ENCODE peak calls at places on chromosomes 5 and 9, in six cellular contexts. H is fibroblast of lung, C is foreskin fibroblast, G is tibial nerve, N is stomach, B is suprapubic skin. M is an unnamed sample.

GRCh38 chr5:116574682-116575634 is at the start of gene SEMA6A:
- DNase-seq in G (peak; percentile 80), C (peak; percentile 87), N (peak; percentile 90), H (peak; percentile 88), B (peak; percentile 93), M (peak; percentile 75)

GRCh38 chr5:88552406-88552805 is 283.8 kb upstream of the TMEM161B start:
- DNase-seq in H (no peak), G (no peak), N (no peak), C (no peak), B (no peak), M (no peak)

GRCh38 chr9:135802876-135803419 is 101.0 kb downstream of the KCNT1 start:
- DNase-seq in B (no peak), H (no peak), N (no peak), C (no peak), G (no peak), M (no peak)

GRCh38 chr5:175895701-175896102 is 24.3 kb downstream of the CPLX2 start:
- DNase-seq in B (no peak), G (no peak), H (no peak), C (no peak), N (no peak), M (no peak)

GRCh38 chr5:135426102-135427082 is 20.8 kb downstream of the DCANP1 start:
- DNase-seq in B (no peak), H (peak; percentile 41), G (no peak), C (no peak), N (no peak), M (peak; percentile 53)

GRCh38 chr5:28903643-28904042 is 1865.3 kb upstream of the CDH9 start:
- DNase-seq in H (no peak), G (no peak), B (no peak), C (no peak), N (no peak), M (no peak)

GRCh38 chr9:2545881-2546490 is 75.6 kb upstream of the VLDLR start:
- DNase-seq in H (peak; percentile 20), N (no peak), G (no peak), B (no peak), C (no peak), M (peak; percentile 2)

GRCh38 chr5:108529381-108529780 is 147.5 kb upstream of the FBXL17 start:
- DNase-seq in N (no peak), B (no peak), C (peak; percentile 10), H (peak; percentile 66), G (no peak), M (peak; percentile 34)

GRCh38 chr5:1124181-1125029 is 12.5 kb upstream of the SLC12A7 start:
- DNase-seq in H (no peak), C (no peak), N (no peak), B (no peak), G (peak; percentile 52), M (no peak)

GRCh38 chr5:61746836-61747575 is 414.9 kb downstream of the ZSWIM6 start:
- DNase-seq in B (no peak), C (no peak), H (peak; percentile 72), N (no peak), G (no peak), M (no peak)

GRCh38 chr5:61748651-61749050 is 416.6 kb downstream of the ZSWIM6 start:
- DNase-seq in H (no peak), B (no peak), C (no peak), G (no peak), N (no peak), M (no peak)

DNA sequence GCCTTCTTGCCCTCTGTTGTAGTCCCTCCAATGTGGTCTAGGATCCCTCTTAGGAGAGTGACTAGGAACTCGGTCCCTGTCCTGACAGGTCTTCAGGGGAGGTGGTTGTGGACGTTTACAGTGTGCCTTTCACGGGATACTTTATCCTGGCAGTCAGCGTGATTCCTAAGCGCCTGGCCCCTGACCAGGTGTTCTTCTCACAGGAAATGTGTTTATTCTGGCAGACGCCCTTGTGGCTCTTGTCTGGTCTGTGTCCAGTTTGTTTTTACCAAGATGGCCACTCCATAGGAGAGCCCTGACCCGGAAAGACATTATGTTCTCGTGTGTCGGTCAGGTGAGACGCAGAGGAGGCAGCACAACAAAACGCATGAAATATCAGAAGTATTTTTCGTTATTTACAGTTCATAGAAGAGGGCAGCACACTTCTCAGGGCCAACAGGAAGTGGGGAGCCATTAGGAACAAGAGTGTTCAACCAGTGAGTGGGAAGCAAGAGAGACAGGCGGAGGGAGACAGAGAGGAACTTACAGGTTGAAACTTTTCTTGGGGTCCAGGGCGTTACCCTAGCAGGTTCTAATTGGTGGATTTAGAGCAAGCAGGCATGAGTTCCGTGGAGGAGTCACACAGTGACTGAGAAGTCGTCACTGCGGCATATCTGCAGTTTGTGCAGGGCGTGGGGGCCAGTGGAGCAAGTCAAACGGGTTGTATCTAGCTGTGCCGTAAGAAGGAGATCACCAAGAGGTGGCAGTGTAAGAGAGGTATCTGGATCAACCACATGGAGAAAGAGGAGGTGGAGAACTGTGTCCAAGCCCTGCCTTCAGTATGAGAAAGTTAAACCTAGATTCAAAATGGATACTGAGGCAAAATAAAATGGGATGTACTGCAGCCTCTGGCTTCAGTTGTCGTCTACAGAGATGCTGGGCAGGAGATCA is 412.9 kb downstream of the ZSWIM6 start:
- DNase-seq in C (no peak), H (no peak), N (peak; percentile 42), G (no peak), B (no peak), M (no peak)
- TF ChIP-seq CTCF in C (no peak), H (no peak), N (no peak), G (no peak), B (no peak), M (no peak)

GRCh38 chr5:93267276-93267675 is 313.7 kb downstream of the NR2F1-AS1 start:
- DNase-seq in B (no peak), C (no peak), H (no peak), G (no peak), N (no peak), M (no peak)
- H3K4me3 ChIP-seq in B (no peak overlapping the region), C (no peak overlapping the region), H (no peak overlapping the region), G (no peak overlapping the region), N (no peak overlapping the region), M (no peak overlapping the region)

DNA sequence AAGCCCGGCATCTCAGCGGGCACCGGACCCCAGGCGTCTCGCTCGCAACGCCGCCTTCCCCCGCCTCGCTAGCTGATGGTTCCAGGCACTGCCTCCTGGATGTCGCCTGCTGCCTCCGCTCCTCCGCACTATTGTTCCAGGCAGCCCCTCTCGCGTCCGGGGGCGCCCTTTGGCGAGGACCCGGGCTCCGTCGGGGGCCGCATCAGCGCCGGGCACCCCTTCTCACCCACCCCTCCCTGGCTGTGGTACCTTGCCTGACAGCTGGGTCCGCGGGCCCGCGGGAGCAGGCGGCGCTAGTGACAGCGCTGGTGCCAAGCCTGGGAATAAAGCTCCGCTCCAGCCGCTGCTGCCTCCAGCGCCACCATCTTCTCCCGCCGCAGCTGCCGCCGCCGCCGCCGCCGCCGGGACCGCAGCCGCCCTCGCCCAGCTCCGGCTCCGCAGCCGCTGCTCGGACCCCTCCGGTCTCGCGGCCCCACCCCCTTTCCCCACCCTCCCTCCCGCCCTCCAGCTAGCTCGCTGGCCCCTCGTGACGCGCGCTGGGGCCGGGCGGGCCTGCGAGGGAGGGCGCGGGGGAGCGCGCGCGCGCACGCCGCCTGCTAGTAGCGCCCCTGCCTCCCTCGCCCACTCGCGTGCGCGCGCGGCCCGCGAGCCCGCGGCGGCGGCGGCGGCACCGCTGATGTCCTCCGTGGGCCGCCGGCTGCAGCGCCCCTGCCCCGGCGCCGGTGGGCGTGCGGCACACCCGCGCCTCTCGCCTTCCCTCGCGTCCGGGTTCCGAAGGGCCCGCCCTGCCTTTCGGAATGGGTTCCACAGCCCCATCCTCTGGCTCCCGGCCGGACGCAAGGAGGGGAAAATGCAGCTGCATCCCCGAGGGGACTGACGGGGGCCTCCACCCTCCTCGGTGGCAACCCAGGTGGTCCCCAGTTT is at the start of gene APBA1:
- DNase-seq in G (peak; percentile 31), N (peak; percentile 47), B (peak; percentile 81), C (peak; percentile 82), H (peak; percentile 70), M (peak; percentile 47)
- TF ChIP-seq CTCF in G (peak; percentile 13), N (no peak), B (no peak), C (no peak), H (no peak), M (no peak)

GRCh38 chr5:64768358-64769312 is at the start of the genes CWC27 and SREK1IP1:
- DNase-seq in B (peak; percentile 87), C (peak; percentile 89), G (peak; percentile 74), H (peak; percentile 94), N (peak; percentile 83), M (peak; percentile 93)

GRCh38 chr5:64766934-64767333 is 1.6 kb downstream of the SREK1IP1 start:
- DNase-seq in N (no peak), C (no peak), H (no peak), B (no peak), G (no peak), M (no peak)

GRCh38 chr5:64769856-64770255 is 1.1 kb downstream of the CWC27 start:
- DNase-seq in B (no peak), H (no peak), N (no peak), C (no peak), G (no peak), M (no peak)

GRCh38 chr5:64766105-64766504 is 2.4 kb downstream of the SREK1IP1 start:
- DNase-seq in B (no peak), C (peak; percentile 32), G (no peak), N (no peak), H (peak; percentile 25), M (peak; percentile 13)

DNA sequence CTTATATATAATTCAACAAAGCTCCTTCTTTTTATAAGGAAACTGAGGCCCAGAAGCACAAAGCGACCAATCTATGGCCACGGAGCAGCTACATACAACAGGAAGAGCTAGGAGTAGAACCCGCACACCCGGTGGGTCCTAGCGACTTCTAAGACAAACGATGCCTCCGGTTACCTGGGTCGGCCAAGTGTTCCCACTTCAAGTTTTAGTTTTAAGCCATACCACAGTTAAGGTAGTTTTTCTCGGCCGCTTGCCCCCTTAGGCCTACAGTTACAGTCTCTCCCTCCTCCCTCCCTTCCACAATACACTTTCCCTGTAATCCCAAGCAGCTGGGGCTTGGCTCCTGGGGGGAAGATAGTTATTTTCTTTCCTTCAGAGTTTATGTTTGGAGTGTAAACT is 533 bp downstream of the SREK1IP1 start:
- DNase-seq in H (peak; percentile 32), B (no peak), C (no peak), N (no peak), G (peak; percentile 17), M (peak; percentile 18)
- H3K4me3 ChIP-seq in H (peak overlapping the region; percentile 93), B (peak overlapping the region; percentile 81), C (peak overlapping the region; percentile 61), N (peak overlapping the region; percentile 98), G (peak overlapping the region; percentile 73), M (peak overlapping the region; percentile 91)

GRCh38 chr5:119301210-119301609 is 54.6 kb upstream of the TNFAIP8 start:
- DNase-seq in C (no peak), B (no peak), G (no peak), H (no peak), N (no peak), M (no peak)
- TF ChIP-seq CTCF in C (no peak), B (no peak), G (no peak), H (no peak), N (no peak), M (no peak)

GRCh38 chr9:74016004-74016403 is 481.1 kb upstream of the RORB start:
- DNase-seq in H (no peak), G (no peak), C (no peak), N (no peak), B (no peak), M (no peak)
- H3K4me3 ChIP-seq in H (no peak overlapping the region), G (no peak overlapping the region), C (no peak overlapping the region), N (no peak overlapping the region), B (no peak overlapping the region), M (no peak overlapping the region)

M was measured in AG10803.